ENCODE peak calls at places on chromosomes 3 and 15, in five cellular contexts. S, X, E, H and I are unnamed samples.

GRCh38 chr3:37955918-37956317 is 34.7 kb upstream of the VILL start:
- DNase-seq in S (peak), X (no peak), E (no peak), H (no peak), I (peak)

GRCh38 chr3:106299300-106300098 is 430.7 kb upstream of the CBLB start:
- DNase-seq in S (no peak), X (no peak), E (no peak), H (no peak), I (no peak)

GRCh38 chr3:143885803-143886427 is 37.6 kb upstream of the SLC9A9 start:
- DNase-seq in S (peak), X (peak), E (peak), H (peak), I (peak)

GRCh38 chr15:95737051-95737450 is 593.4 kb upstream of the NR2F2 start:
- DNase-seq in S (no peak), X (no peak), E (no peak), H (no peak), I (no peak)

GRCh38 chr3:11642455-11643162 is 1.1 kb downstream of the VGLL4 start:
- DNase-seq in S (peak), X (peak), E (peak), H (peak), I (peak)

GRCh38 chr3:47347217-47347801 is 33.5 kb upstream of the PTPN23 start:
- DNase-seq in S (peak), X (no peak), E (no peak), H (peak), I (no peak)

GRCh38 chr15:73564255-73564654 is 68.9 kb downstream of the NPTN start:
- DNase-seq in S (no peak), X (no peak), E (no peak), H (peak), I (peak)

GRCh38 chr3:16740531-16740930 is 135.3 kb upstream of the DAZL start:
- DNase-seq in S (no peak), X (no peak), E (no peak), H (peak), I (no peak)

GRCh38 chr3:128726691-128727031 is 678 bp downstream of the RAB7A start:
- DNase-seq in S (peak), X (peak), E (peak), H (peak), I (no peak)